ENCODE peak calls at places on chromosomes 13 and 19, in ten cellular contexts. K, V, H, R, D, X, W, O, P and T are unnamed samples.

GRCh38 chr13:26386026-26386425 is 132.1 kb downstream of the CDK8 start:
- DNase-seq in P (no peak), V (no peak), K (no peak), X (no peak), D (no peak), O (no peak), W (peak), H (no peak), R (no peak), T (no peak)

GRCh38 chr13:102872131-102872530 is 26.3 kb downstream of the ERCC5 start:
- DNase-seq in P (no peak), O (no peak), K (no peak), V (no peak), H (no peak), X (no peak), R (no peak), W (no peak), D (no peak), T (no peak)

GRCh38 chr13:110240943-110241342 is 66.0 kb downstream of the COL4A1 start:
- DNase-seq in W (no peak), O (no peak), H (no peak), D (no peak), V (no peak), X (no peak), K (no peak), P (no peak), R (no peak), T (no peak)

GRCh38 chr19:14114854-14115253 is 2.7 kb downstream of the PRKACA start:
- DNase-seq in D (no peak), R (no peak), V (no peak), P (peak), H (peak), O (no peak), X (peak), K (peak), W (no peak), T (peak)

GRCh38 chr13:109500146-109500773 is 286.1 kb downstream of the IRS2 start:
- DNase-seq in X (no peak), H (peak), W (peak), R (peak), K (peak), D (peak), V (peak), P (no peak), O (no peak), T (no peak)

GRCh38 chr19:5765220-5765619 is 19.3 kb downstream of the PRR22 start:
- DNase-seq in H (no peak), R (no peak), D (no peak), W (no peak), X (no peak), K (no peak), O (no peak), V (no peak), P (no peak), T (no peak)

GRCh38 chr19:57068326-57068725 is 51.5 kb upstream of the USP29 start:
- DNase-seq in O (no peak), D (no peak), W (no peak), P (no peak), R (no peak), H (no peak), V (no peak), K (no peak), X (no peak), T (no peak)

GRCh38 chr13:112113355-112113754 is 46.4 kb downstream of the SOX1 start:
- DNase-seq in D (no peak), V (no peak), R (no peak), P (no peak), H (no peak), O (no peak), W (peak), X (no peak), K (no peak), T (no peak)

GRCh38 chr13:51643114-51643881 is 59.0 kb downstream of the WDFY2 start:
- DNase-seq in V (no peak), H (no peak), R (no peak), W (no peak), P (no peak), D (peak), O (no peak), X (no peak), K (peak), T (no peak)

GRCh38 chr13:113918580-113918979 is 54.7 kb upstream of the GAS6 start:
- DNase-seq in P (peak), D (no peak), O (no peak), K (no peak), X (no peak), H (peak), V (no peak), W (no peak), R (no peak), T (no peak)

GRCh38 chr13:26226209-26226608 is 4.1 kb upstream of the RNF6 start:
- DNase-seq in O (no peak), R (no peak), X (no peak), P (no peak), V (no peak), D (no peak), K (no peak), H (no peak), W (no peak), T (no peak)

GRCh38 chr13:113915012-113915763 is 51.3 kb upstream of the GAS6 start:
- DNase-seq in P (no peak), V (peak), O (no peak), R (no peak), K (no peak), D (no peak), X (no peak), W (peak), H (peak), T (no peak)

GRCh38 chr19:58395220-58395978 is at the start of gene RNF225:
- DNase-seq in D (no peak), V (no peak), P (no peak), O (no peak), W (no peak), R (no peak), K (peak), H (no peak), X (no peak), T (peak)

GRCh38 chr13:31000889-31001288 is 68.4 kb downstream of the TEX26 start:
- DNase-seq in X (no peak), W (no peak), P (no peak), O (no peak), K (no peak), D (no peak), H (no peak), V (no peak), R (no peak), T (no peak)

GRCh38 chr19:12791345-12792047 is at the start of gene JUNB:
- DNase-seq in P (peak), X (peak), K (peak), R (peak), V (peak), O (no peak), H (peak), D (peak), W (peak), T (peak)

GRCh38 chr19:44308011-44308410 is 3.2 kb upstream of the ZNF235 start:
- DNase-seq in K (peak), X (no peak), R (no peak), V (no peak), H (no peak), W (no peak), D (no peak), O (no peak), P (no peak), T (peak)

GRCh38 chr19:46482645-46483044 is 11.3 kb upstream of the PNMA8A start:
- DNase-seq in P (no peak), V (no peak), X (no peak), K (no peak), O (no peak), H (no peak), W (no peak), R (no peak), D (peak), T (no peak)

GRCh38 chr13:98541211-98541610 is 35.7 kb downstream of the STK24 start:
- DNase-seq in X (no peak), H (no peak), W (no peak), K (no peak), O (no peak), D (no peak), P (no peak), R (no peak), V (no peak), T (no peak)

GRCh38 chr19:22708983-22709382 is 74.9 kb downstream of the ZNF492 start:
- DNase-seq in V (peak), O (no peak), K (no peak), H (no peak), D (no peak), P (no peak), R (no peak), W (no peak), X (no peak), T (no peak)

GRCh38 chr19:16143399-16144215 is at the start of gene HSH2D:
- DNase-seq in W (peak), P (peak), K (no peak), O (peak), X (peak), V (peak), R (no peak), D (no peak), H (no peak), T (peak)

GRCh38 chr19:55536951-55537740 is at the start of gene SBK2:
- DNase-seq in P (no peak), W (peak), O (no peak), H (peak), R (no peak), K (no peak), X (no peak), D (no peak), V (peak), T (no peak)

GRCh38 chr19:4519521-4520277 is 1.4 kb upstream of the PLIN4 start:
- DNase-seq in H (no peak), D (no peak), X (no peak), W (no peak), K (peak), O (no peak), V (no peak), R (no peak), P (no peak), T (no peak)

GRCh38 chr13:46663644-46664043 is 110.7 kb downstream of the LRCH1 start:
- DNase-seq in H (no peak), D (no peak), K (no peak), O (no peak), V (no peak), R (no peak), W (peak), X (no peak), P (no peak), T (no peak)

GRCh38 chr13:109782823-109783411 is 3.5 kb downstream of the IRS2 start:
- DNase-seq in W (no peak), P (no peak), R (no peak), O (no peak), K (no peak), V (no peak), X (no peak), H (no peak), D (no peak), T (no peak)

GRCh38 chr13:102197193-102197592 is 204.7 kb downstream of the FGF14 start:
- DNase-seq in W (peak), K (peak), H (peak), P (no peak), R (no peak), O (no peak), V (peak), X (no peak), D (no peak), T (no peak)

GRCh38 chr19:12939292-12939606 is 840 bp downstream of the CALR start:
- DNase-seq in W (peak), H (no peak), R (no peak), X (no peak), D (peak), K (no peak), P (no peak), O (no peak), V (no peak), T (no peak)

GRCh38 chr13:31012285-31013024 is 80.0 kb downstream of the TEX26 start:
- DNase-seq in R (no peak), D (peak), H (no peak), O (peak), X (no peak), V (no peak), P (no peak), W (peak), K (peak), T (peak)

GRCh38 chr19:50261446-50261970 is 58.1 kb downstream of the MYH14 start:
- DNase-seq in W (no peak), P (no peak), X (no peak), R (no peak), V (no peak), K (no peak), D (no peak), O (no peak), H (no peak), T (no peak)

GRCh38 chr13:35984776-35985453 is 146.3 kb downstream of the DCLK1 start:
- DNase-seq in X (no peak), R (peak), V (peak), P (no peak), O (no peak), H (no peak), W (peak), D (no peak), K (no peak), T (no peak)

GRCh38 chr19:42330521-42330835 is 5.0 kb downstream of the MEGF8 start:
- DNase-seq in H (no peak), K (no peak), X (no peak), R (no peak), W (no peak), O (no peak), V (no peak), D (no peak), P (no peak), T (no peak)

GRCh38 chr13:108957369-108958012 is 328.1 kb downstream of the MYO16 start:
- DNase-seq in V (no peak), X (no peak), R (no peak), H (no peak), P (no peak), K (peak), W (no peak), D (peak), O (no peak), T (no peak)

GRCh38 chr13:51645154-51645650 is 60.9 kb downstream of the WDFY2 start:
- DNase-seq in R (no peak), D (peak), V (no peak), O (no peak), P (no peak), H (no peak), K (peak), W (peak), X (peak), T (peak)

GRCh38 chr13:35342440-35342839 is 134.0 kb downstream of the MAB21L1 start:
- DNase-seq in H (no peak), X (no peak), V (no peak), W (no peak), K (no peak), P (no peak), R (no peak), D (no peak), O (no peak), T (no peak)

GRCh38 chr19:46716013-46716671 is 772 bp downstream of the PRKD2 start:
- DNase-seq in X (no peak), W (no peak), R (no peak), V (no peak), H (peak), D (no peak), K (no peak), O (no peak), P (no peak), T (no peak)